ENCODE peak calls at places on chromosomes 13 and 19, in seven cellular contexts. K is IMR-90, T is H9, Y is mesendoderm, G is mesenchymal stem cell, X is H1, I is trophoblast cell. B is an unnamed sample.

GRCh38 chr19:44499962-44500949 is at the start of gene ZNF180:
- DNase-seq in K (peak; percentile 90), T (peak; percentile 99), Y (peak; percentile 97), G (peak; percentile 95), X (peak; percentile 97), I (peak; percentile 98), B (peak; percentile 98)

GRCh38 chr19:5956323-5956722 is 21.6 kb downstream of the RANBP3 start:
- DNase-seq in K (no peak), T (no peak), Y (no peak), G (no peak), X (no peak), I (no peak), B (no peak)

GRCh38 chr19:18000981-18001836 is 6.8 kb upstream of the ARRDC2 start:
- DNase-seq in K (peak; percentile 73), T (peak; percentile 77), Y (peak; percentile 76), G (peak; percentile 88), X (no peak), I (peak; percentile 88), B (no peak)

GRCh38 chr13:86976521-86977324 is 694.4 kb upstream of the SLITRK5 start:
- DNase-seq in K (peak; percentile 49), T (no peak), Y (no peak), G (no peak), X (no peak), I (no peak), B (no peak)

GRCh38 chr13:90362718-90363117 is 984.8 kb upstream of the MIR17HG start:
- DNase-seq in K (peak; percentile 0), T (no peak), Y (no peak), G (peak; percentile 4), X (no peak), I (no peak), B (no peak)

GRCh38 chr19:16258440-16258903 is 60.8 kb downstream of the AP1M1 start:
- DNase-seq in K (no peak), T (no peak), Y (no peak), G (no peak), X (no peak), I (no peak), B (no peak)

GRCh38 chr13:70844391-70845108 is 736.3 kb upstream of the KLHL1 start:
- DNase-seq in K (no peak), T (no peak), Y (no peak), G (no peak), X (no peak), I (no peak), B (no peak)

GRCh38 chr13:47288546-47288945 is 391.7 kb upstream of the HTR2A start:
- DNase-seq in K (peak; percentile 5), T (no peak), Y (no peak), G (no peak), X (no peak), I (no peak), B (no peak)

GRCh38 chr13:27599845-27600553 is 20.3 kb downstream of the LNX2 start:
- DNase-seq in K (peak; percentile 67), T (no peak), Y (peak; percentile 84), G (peak; percentile 56), X (no peak), I (peak; percentile 98), B (no peak)

GRCh38 chr19:49469828-49470614 is 4.0 kb upstream of the FLT3LG start:
- DNase-seq in K (peak; percentile 32), T (peak; percentile 44), Y (no peak), G (peak; percentile 42), X (no peak), I (no peak), B (no peak)

GRCh38 chr19:8459520-8460260 is 14.9 kb downstream of the HNRNPM start:
- DNase-seq in K (peak; percentile 86), T (no peak), Y (no peak), G (peak; percentile 67), X (no peak), I (peak; percentile 44), B (no peak)

GRCh38 chr19:44617481-44617880 is 4.1 kb downstream of the IGSF23 start:
- DNase-seq in K (no peak), T (no peak), Y (no peak), G (no peak), X (no peak), I (no peak), B (no peak)

GRCh38 chr19:14073232-14073924 is 792 bp downstream of the MISP3 start:
- DNase-seq in K (peak; percentile 82), T (peak; percentile 73), Y (peak; percentile 72), G (peak; percentile 75), X (no peak), I (peak; percentile 80), B (peak; percentile 75)

GRCh38 chr13:48236528-48237353 is 3.7 kb downstream of the ITM2B start:
- DNase-seq in K (no peak), T (no peak), Y (peak; percentile 23), G (peak; percentile 66), X (no peak), I (no peak), B (no peak)

GRCh38 chr19:47155141-47155540 is 24.5 kb downstream of the SAE1 start:
- DNase-seq in K (no peak), T (no peak), Y (no peak), G (no peak), X (no peak), I (no peak), B (no peak)

GRCh38 chr19:16197188-16197621 is 506 bp upstream of the AP1M1 start:
- DNase-seq in K (peak; percentile 92), T (no peak), Y (peak; percentile 10), G (peak; percentile 58), X (no peak), I (peak; percentile 33), B (no peak)

GRCh38 chr13:64371045-64371444 is 2859.1 kb downstream of the PCDH9 start:
- DNase-seq in K (peak; percentile 41), T (no peak), Y (no peak), G (no peak), X (no peak), I (peak; percentile 7), B (no peak)

GRCh38 chr13:97502192-97502591 is 68.2 kb downstream of the RAP2A start:
- DNase-seq in K (peak; percentile 11), T (no peak), Y (no peak), G (peak; percentile 14), X (no peak), I (no peak), B (no peak)

GRCh38 chr19:34816708-34817107 is 43.7 kb upstream of the ZNF599 start:
- DNase-seq in K (no peak), T (no peak), Y (no peak), G (no peak), X (no peak), I (no peak), B (no peak)

GRCh38 chr13:105090244-105090643 is 1445.2 kb downstream of the EFNB2 start:
- DNase-seq in K (no peak), T (no peak), Y (no peak), G (no peak), X (no peak), I (no peak), B (no peak)

GRCh38 chr13:107576430-107576829 is 638.9 kb downstream of the LIG4 start:
- DNase-seq in K (peak; percentile 35), T (no peak), Y (no peak), G (no peak), X (no peak), I (no peak), B (no peak)

GRCh38 chr13:107568181-107568580 is 647.2 kb downstream of the LIG4 start:
- DNase-seq in K (peak; percentile 31), T (no peak), Y (no peak), G (no peak), X (no peak), I (no peak), B (no peak)

GRCh38 chr13:107574517-107575215 is 640.7 kb downstream of the LIG4 start:
- DNase-seq in K (peak; percentile 8), T (no peak), Y (peak; percentile 40), G (no peak), X (peak; percentile 10), I (no peak), B (no peak)

DNA sequence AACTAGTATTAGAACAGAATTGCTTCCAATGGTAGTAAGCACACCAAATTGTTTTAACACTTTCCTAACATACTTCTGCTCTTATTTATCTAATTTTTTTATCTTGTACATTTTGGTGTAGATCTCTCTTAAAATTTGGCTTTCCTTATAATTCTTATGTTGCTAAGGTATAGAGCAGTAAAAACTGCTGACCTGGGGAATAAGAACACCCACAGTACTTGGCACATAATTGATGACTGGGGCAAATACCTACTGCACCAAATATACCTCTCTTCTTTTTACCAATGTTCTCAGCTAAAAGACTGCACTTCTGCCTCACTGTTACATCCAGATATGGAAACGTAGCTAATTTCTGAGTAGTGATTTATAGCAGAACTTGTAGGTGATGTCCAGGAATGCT is 642.2 kb downstream of the LIG4 start:
- DNase-seq in K (no peak), T (no peak), Y (no peak), G (no peak), X (no peak), I (no peak), B (no peak)
- H3K18ac ChIP-seq in K (no peak overlapping the region), T (no peak overlapping the region), Y (no peak overlapping the region), G (no peak overlapping the region), X (no peak overlapping the region), I (no peak overlapping the region), B (no peak overlapping the region)

GRCh38 chr13:20799726-20800416 is 26.1 kb upstream of the EEF1AKMT1 start:
- DNase-seq in K (peak; percentile 32), T (no peak), Y (no peak), G (no peak), X (no peak), I (no peak), B (no peak)
- H3K18ac ChIP-seq in K (no peak overlapping the region), T (no peak overlapping the region), Y (no peak overlapping the region), G (no peak overlapping the region), X (no peak overlapping the region), I (no peak overlapping the region), B (no peak overlapping the region)

GRCh38 chr19:28498404-28498976 is 714.5 kb downstream of the UQCRFS1 start:
- DNase-seq in K (no peak), T (no peak), Y (no peak), G (no peak), X (no peak), I (no peak), B (no peak)

GRCh38 chr19:28502879-28503734 is 709.8 kb downstream of the UQCRFS1 start:
- DNase-seq in K (no peak), T (no peak), Y (no peak), G (no peak), X (no peak), I (peak; percentile 21), B (no peak)

GRCh38 chr19:28500319-28500718 is 712.6 kb downstream of the UQCRFS1 start:
- DNase-seq in K (no peak), T (no peak), Y (no peak), G (no peak), X (no peak), I (no peak), B (no peak)

GRCh38 chr19:28501979-28502378 is 711.0 kb downstream of the UQCRFS1 start:
- DNase-seq in K (no peak), T (no peak), Y (no peak), G (no peak), X (no peak), I (no peak), B (no peak)

GRCh38 chr19:28500982-28501633 is 711.8 kb downstream of the UQCRFS1 start:
- DNase-seq in K (no peak), T (no peak), Y (no peak), G (no peak), X (no peak), I (no peak), B (no peak)
- H3K18ac ChIP-seq in K (no peak overlapping the region), T (no peak overlapping the region), Y (no peak overlapping the region), G (no peak overlapping the region), X (no peak overlapping the region), I (no peak overlapping the region), B (peak overlapping the region; percentile 31)

DNA sequence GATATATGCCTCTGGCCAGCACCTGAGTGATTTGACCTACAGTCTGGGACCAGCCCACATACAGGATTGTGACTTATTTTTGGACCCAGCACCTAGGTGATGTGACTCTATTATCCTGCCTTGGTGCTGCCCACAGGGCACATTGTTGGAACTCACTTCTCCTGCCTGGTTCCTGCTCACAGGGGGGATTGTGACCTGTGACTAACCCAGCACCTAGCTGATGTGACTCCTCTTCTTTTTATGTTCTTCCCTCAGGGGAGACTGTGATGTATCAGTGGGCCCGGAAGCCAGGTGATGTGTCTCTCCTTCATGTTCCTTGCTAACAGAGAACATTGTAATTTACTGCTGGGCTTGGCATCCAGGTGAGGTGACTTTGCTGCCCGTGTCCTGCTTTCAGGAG is 63.0 kb upstream of the ZNF724 start:
- DNase-seq in K (no peak), T (no peak), Y (no peak), G (no peak), X (no peak), I (peak; percentile 83), B (no peak)
- H3K18ac ChIP-seq in K (no peak overlapping the region), T (no peak overlapping the region), Y (no peak overlapping the region), G (no peak overlapping the region), X (no peak overlapping the region), I (no peak overlapping the region), B (no peak overlapping the region)